ENCODE peak calls at places on chromosomes 11 and 22, in eight cellular contexts. Q is effector memory CD4-positive, alpha-beta T cell; E is left ventricle myocardium inferior; N is small intestine; O is fibroblast of the aortic adventitia; T is AG09309; Z is skeletal muscle cell; W is SJCRH30. I is an unnamed sample.

GRCh38 chr11:58503361-58503856 is 4.5 kb downstream of the OR5B21 start:
- DNase-seq in Q (no peak), E (no peak), Z (no peak), W (no peak), N (no peak), T (no peak), O (no peak), I (no peak)

GRCh38 chr11:104146421-104146820 is 17.5 kb downstream of the PDGFD start:
- DNase-seq in Z (no peak), E (no peak), Q (no peak), W (no peak), O (no peak), N (no peak), T (peak), I (no peak)

GRCh38 chr22:22460060-22460459 is 48.5 kb downstream of the ZNF280B start:
- DNase-seq in T (no peak), E (no peak), O (no peak), Q (no peak), W (no peak), N (no peak), Z (no peak), I (no peak)

GRCh38 chr11:115670538-115671200 is 166.5 kb upstream of the CADM1 start:
- DNase-seq in T (no peak), O (no peak), W (peak), Q (no peak), N (no peak), E (no peak), Z (no peak), I (peak)

GRCh38 chr11:100632970-100633452 is 54.1 kb upstream of the ARHGAP42 start:
- DNase-seq in N (peak), T (no peak), O (peak), W (peak), E (peak), Q (no peak), Z (no peak), I (peak)

GRCh38 chr11:2209900-2210321 is 38.3 kb upstream of the TH start:
- DNase-seq in E (no peak), W (no peak), Q (no peak), O (no peak), N (no peak), Z (no peak), T (no peak), I (no peak)

GRCh38 chr11:74647404-74647803 is 55.0 kb downstream of the POLD3 start:
- DNase-seq in Z (no peak), N (no peak), Q (no peak), T (no peak), O (no peak), E (no peak), W (no peak), I (no peak)

GRCh38 chr11:129508163-129508562 is 132.5 kb downstream of the BARX2 start:
- DNase-seq in N (no peak), T (no peak), W (no peak), Q (no peak), O (no peak), Z (no peak), E (no peak), I (no peak)

GRCh38 chr11:80109031-80109430 is 668.2 kb upstream of the TENM4 start:
- DNase-seq in Q (no peak), N (no peak), Z (no peak), O (no peak), T (no peak), W (no peak), E (no peak), I (no peak)

GRCh38 chr11:40405614-40406013 is 1053.8 kb downstream of the LRRC4C start:
- DNase-seq in N (no peak), W (no peak), Q (no peak), T (no peak), Z (no peak), E (no peak), O (no peak), I (no peak)

GRCh38 chr11:64413417-64413816 is 54.5 kb downstream of the RPS6KA4 start:
- DNase-seq in W (no peak), O (no peak), E (no peak), Q (no peak), T (no peak), N (no peak), Z (no peak), I (no peak)

GRCh38 chr11:109425554-109425953 is 3.6 kb downstream of the C11orf87 start:
- DNase-seq in Q (no peak), T (no peak), Z (no peak), N (no peak), O (no peak), E (no peak), W (no peak), I (no peak)

GRCh38 chr11:10514713-10515112 is 26.3 kb downstream of the RNF141 start:
- DNase-seq in O (peak), N (no peak), Q (no peak), Z (no peak), W (no peak), T (no peak), E (no peak), I (no peak)

GRCh38 chr11:13287026-13287425 is 9.4 kb downstream of the BMAL1 start:
- DNase-seq in T (no peak), N (no peak), Z (no peak), Q (no peak), O (no peak), E (no peak), W (no peak), I (no peak)

GRCh38 chr22:43060213-43060612 is 29.0 kb downstream of the TTLL1 start:
- DNase-seq in Q (no peak), O (peak), N (peak), W (peak), T (no peak), Z (no peak), E (no peak), I (peak)

GRCh38 chr22:19419464-19420178 is 11.9 kb downstream of the HIRA start:
- DNase-seq in W (no peak), O (no peak), N (no peak), Q (peak), T (no peak), Z (no peak), E (no peak), I (no peak)

GRCh38 chr11:17102447-17102846 is 25.0 kb upstream of the RPS13 start:
- DNase-seq in T (no peak), Q (no peak), O (no peak), N (no peak), Z (no peak), E (no peak), W (no peak), I (no peak)

GRCh38 chr11:104609297-104609696 is 289.0 kb downstream of the CASP12 start:
- DNase-seq in E (no peak), Q (peak), O (peak), Z (peak), T (peak), N (peak), W (peak), I (peak)

GRCh38 chr22:17627961-17628303 is 617 bp downstream of the ATP6V1E1 start:
- DNase-seq in Z (no peak), T (no peak), W (no peak), O (no peak), N (no peak), E (no peak), Q (no peak), I (no peak)

GRCh38 chr11:76083563-76084451 is 122.5 kb downstream of the WNT11 start:
- DNase-seq in T (no peak), Q (no peak), W (peak), Z (no peak), E (no peak), O (peak), N (peak), I (no peak)

GRCh38 chr11:14359573-14360031 is 619 bp upstream of the RRAS2 start:
- DNase-seq in O (no peak), N (no peak), T (no peak), W (peak), E (no peak), Z (no peak), Q (no peak), I (no peak)
- H3K4me3 ChIP-seq in O (peak), N (no peak), T (peak), W (peak), E (peak), Z (peak), Q (no peak), I (no peak)

DNA sequence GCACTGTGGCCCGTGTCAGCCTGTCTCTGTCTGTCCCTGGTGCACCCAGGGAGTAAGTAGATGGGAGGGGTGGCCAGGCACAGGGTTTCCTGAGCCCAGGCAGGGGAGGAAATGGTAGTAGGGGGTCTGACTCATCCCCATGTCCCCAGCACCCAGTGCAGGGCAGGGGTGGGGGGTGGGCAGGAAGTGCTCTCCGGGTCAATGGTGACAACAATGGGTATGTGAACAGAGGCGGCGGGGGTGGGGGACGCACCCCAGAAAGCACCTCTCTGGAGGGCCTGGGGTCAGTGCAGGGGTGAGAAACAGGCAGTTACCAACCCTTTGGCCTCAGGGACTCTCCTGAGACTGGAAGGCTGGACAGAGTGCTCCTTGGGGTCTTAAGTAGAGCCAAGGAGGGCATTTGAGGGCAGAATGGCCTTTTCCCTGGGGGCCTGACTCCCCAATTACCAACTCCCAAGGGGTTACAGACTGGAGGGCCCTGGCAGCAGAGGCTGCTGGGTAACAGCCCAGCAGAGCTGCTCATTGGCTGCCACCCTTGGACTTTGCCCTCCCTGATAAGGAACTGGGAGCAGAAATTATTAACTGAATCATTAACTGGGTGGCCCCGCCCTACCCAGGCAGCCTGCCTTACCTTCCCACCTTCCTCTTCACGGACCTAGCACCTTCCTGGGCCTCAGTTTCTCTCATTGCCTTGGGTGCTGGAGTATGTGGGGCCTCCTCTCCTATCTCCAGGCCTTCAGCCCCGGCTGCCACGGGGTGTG is 4.2 kb downstream of the MYRF start:
- DNase-seq in N (peak), O (no peak), W (no peak), E (no peak), Z (peak), T (no peak), Q (no peak), I (no peak)
- H3K4me3 ChIP-seq in N (peak), O (no peak), W (no peak), E (no peak), Z (no peak), T (no peak), Q (no peak), I (no peak)

DNA sequence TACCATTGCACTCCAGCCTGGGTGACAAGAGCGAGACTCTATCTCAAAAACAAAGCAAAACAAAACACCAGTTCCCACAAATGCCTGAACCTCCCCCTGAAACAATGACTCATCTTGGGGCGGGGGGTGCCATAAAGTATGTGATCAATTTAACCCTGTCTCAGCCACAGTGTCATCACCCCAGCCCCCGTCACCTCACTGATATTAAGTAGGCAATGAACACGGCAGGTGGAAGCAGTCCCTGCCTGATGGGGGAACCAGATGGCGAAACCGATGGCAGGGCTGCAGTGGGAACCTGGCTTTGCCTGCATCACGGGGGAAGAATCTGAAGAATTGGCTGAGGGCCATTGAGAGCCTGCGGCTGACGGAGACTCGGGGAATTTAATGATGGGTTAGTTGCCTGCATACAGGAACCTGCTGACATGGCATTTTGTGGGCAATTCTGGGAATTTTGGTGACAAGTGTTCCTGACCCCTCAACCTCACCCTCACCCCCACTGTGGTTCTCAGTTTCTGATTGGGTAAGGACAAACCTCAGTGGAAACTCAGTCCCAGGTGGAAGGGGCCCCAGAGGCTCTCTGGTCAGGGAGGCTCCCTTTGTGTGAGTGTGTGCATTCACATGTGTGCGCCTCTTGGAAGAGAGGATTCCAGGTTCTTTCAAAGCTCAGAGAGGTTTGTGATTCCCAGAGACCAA is 39.1 kb upstream of the SHISAL1 start:
- DNase-seq in E (no peak), W (peak), O (peak), N (no peak), Z (peak), Q (no peak), T (peak), I (peak)
- H3K4me3 ChIP-seq in E (no peak), W (no peak), O (no peak), N (no peak), Z (no peak), Q (no peak), T (no peak), I (no peak)

GRCh38 chr11:119028346-119029068 is 2.2 kb downstream of the SLC37A4 start:
- DNase-seq in N (peak), Z (no peak), Q (no peak), W (no peak), T (no peak), E (no peak), O (no peak), I (no peak)
- H3K4me3 ChIP-seq in N (peak), Z (no peak), Q (no peak), W (no peak), T (no peak), E (no peak), O (no peak), I (no peak)

GRCh38 chr22:50674127-50674493 is 1.5 kb downstream of the SHANK3 start:
- DNase-seq in N (no peak), W (no peak), Q (no peak), O (no peak), E (no peak), Z (no peak), T (no peak), I (no peak)

GRCh38 chr22:50672041-50672440 is 582 bp upstream of the SHANK3 start:
- DNase-seq in T (no peak), N (no peak), O (no peak), Q (no peak), E (no peak), Z (no peak), W (no peak), I (no peak)

GRCh38 chr22:50673231-50674126 is 856 bp downstream of the SHANK3 start:
- DNase-seq in O (no peak), E (no peak), W (no peak), Z (no peak), N (no peak), T (no peak), Q (no peak), I (no peak)

GRCh38 chr22:50671641-50672040 is 982 bp upstream of the SHANK3 start:
- DNase-seq in W (no peak), Q (no peak), E (no peak), O (no peak), N (no peak), T (no peak), Z (no peak), I (no peak)

DNA sequence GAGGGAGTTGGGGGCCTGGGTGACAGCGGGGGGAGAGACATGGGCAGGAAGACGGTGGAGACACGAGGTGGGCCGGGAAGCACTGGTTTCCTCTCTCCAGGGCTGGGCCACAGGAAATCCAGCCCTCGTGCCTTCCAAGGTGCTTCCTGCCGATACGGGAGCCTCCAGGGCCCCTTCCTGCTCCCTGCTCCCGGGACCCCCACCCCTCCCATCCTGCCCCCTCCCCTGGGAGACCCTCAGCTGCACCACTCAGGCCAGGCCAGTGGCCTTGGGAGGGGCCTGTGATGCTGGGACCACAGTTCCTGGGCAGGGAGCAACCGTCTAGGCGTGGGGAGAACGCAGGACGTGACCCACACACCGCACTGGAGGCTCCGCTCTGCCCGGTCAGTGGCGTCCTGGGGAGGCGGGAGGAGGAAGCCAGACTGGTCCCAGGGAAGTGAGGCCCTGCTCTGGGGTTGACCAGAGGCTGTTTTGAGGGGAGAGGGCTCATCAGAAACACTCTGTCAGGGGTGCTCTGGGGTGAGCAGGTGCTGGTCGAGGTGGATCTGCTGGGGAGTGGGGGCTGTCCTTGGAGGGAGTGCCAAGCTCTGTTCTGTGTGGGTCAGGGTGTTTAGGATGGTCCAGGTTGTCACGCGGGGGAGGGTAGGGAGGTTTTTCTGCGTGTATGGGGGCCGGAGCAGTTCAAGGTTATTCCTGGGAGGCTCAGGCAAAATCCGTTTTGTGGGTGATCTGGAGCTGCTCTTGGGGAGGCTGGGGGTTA is at the start of gene SHANK3:
- DNase-seq in Z (no peak), W (no peak), E (peak), Q (no peak), N (no peak), O (no peak), T (no peak), I (no peak)
- H3K4me3 ChIP-seq in Z (peak), W (no peak), E (peak), Q (peak), N (peak), O (no peak), T (no peak), I (no peak)

GRCh38 chr11:107924306-107924705 is 3.9 kb upstream of the RAB39A start:
- DNase-seq in E (no peak), Z (no peak), Q (no peak), N (no peak), O (no peak), T (no peak), W (no peak), I (no peak)
- H3K4me3 ChIP-seq in E (no peak), Z (no peak), Q (no peak), N (no peak), O (no peak), T (no peak), W (no peak), I (no peak)

GRCh38 chr11:68199295-68199987 is 13.7 kb downstream of the KMT5B start:
- DNase-seq in Z (no peak), T (no peak), Q (no peak), E (no peak), N (no peak), O (no peak), W (no peak), I (no peak)

GRCh38 chr11:68200639-68201038 is 12.5 kb downstream of the KMT5B start:
- DNase-seq in E (no peak), Q (no peak), T (peak), N (no peak), Z (peak), O (peak), W (no peak), I (no peak)

GRCh38 chr11:68204402-68204801 is 8.7 kb downstream of the KMT5B start:
- DNase-seq in E (no peak), O (no peak), W (no peak), N (no peak), Q (no peak), T (no peak), Z (no peak), I (no peak)

GRCh38 chr11:68206211-68206610 is 6.9 kb downstream of the KMT5B start:
- DNase-seq in T (no peak), E (no peak), O (peak), N (peak), W (peak), Z (peak), Q (no peak), I (no peak)

GRCh38 chr11:68202165-68202564 is 10.9 kb downstream of the KMT5B start:
- DNase-seq in Z (no peak), Q (no peak), N (no peak), E (no peak), O (no peak), T (no peak), W (no peak), I (no peak)
- H3K4me3 ChIP-seq in Z (no peak), Q (no peak), N (no peak), E (no peak), O (no peak), T (no peak), W (no peak), I (no peak)

GRCh38 chr22:37896939-37897338 is 9.2 kb upstream of the MICALL1 start:
- DNase-seq in N (no peak), T (no peak), E (no peak), Q (no peak), O (no peak), Z (no peak), W (no peak), I (no peak)
- H3K4me3 ChIP-seq in N (no peak), T (no peak), E (no peak), Q (no peak), O (no peak), Z (no peak), W (no peak), I (no peak)

GRCh38 chr22:30245985-30246901 is at the start of gene LIF:
- DNase-seq in N (peak), W (no peak), T (no peak), Z (no peak), E (no peak), O (peak), Q (no peak), I (no peak)
- H3K4me3 ChIP-seq in N (peak), W (peak), T (peak), Z (peak), E (peak), O (peak), Q (peak), I (peak)

GRCh38 chr11:84965484-84965883 is 661.7 kb downstream of the DLG2 start:
- DNase-seq in T (no peak), W (no peak), E (no peak), Z (no peak), Q (no peak), N (no peak), O (no peak), I (no peak)
- H3K4me3 ChIP-seq in T (no peak), W (no peak), E (no peak), Z (no peak), Q (no peak), N (no peak), O (no peak), I (no peak)